ENCODE peak calls at places on chromosome 17, in four cellular contexts. Y is fibroblast of lung, I is H1, V is tibial artery. X is an unnamed sample.

GRCh38 chr17:75457047-75457654 is 716 bp downstream of the TMEM94 start:
- DNase-seq in Y (peak), I (peak), V (no peak), X (peak)

GRCh38 chr17:72351884-72352346 is 231.1 kb downstream of the SOX9 start:
- DNase-seq in I (peak), Y (no peak), V (no peak), X (no peak)

GRCh38 chr17:28057731-28058246 is 15.3 kb downstream of the NLK start:
- DNase-seq in V (no peak), Y (peak), I (no peak), X (no peak)

GRCh38 chr17:33871720-33872535 is 383.2 kb upstream of the CCL2 start:
- DNase-seq in Y (peak), I (no peak), V (no peak), X (no peak)

GRCh38 chr17:82963104-82963950 is 116.1 kb upstream of the METRNL start:
- DNase-seq in Y (peak), V (peak), I (peak), X (peak)

GRCh38 chr17:58250344-58251011 is 12.1 kb downstream of the LPO start:
- DNase-seq in Y (no peak), V (no peak), I (peak), X (no peak)

GRCh38 chr17:80145076-80146075 is 1.6 kb downstream of the EIF4A3 start:
- DNase-seq in V (no peak), Y (no peak), I (no peak), X (no peak)

GRCh38 chr17:75853410-75853809 is 1.7 kb downstream of the WBP2 start:
- DNase-seq in I (no peak), V (no peak), Y (peak), X (no peak)

GRCh38 chr17:352421-353212 is at the start of gene RPH3AL:
- DNase-seq in Y (peak), I (no peak), V (no peak), X (peak)

GRCh38 chr17:75629157-75629556 is 4.1 kb upstream of the SMIM5 start:
- DNase-seq in V (no peak), Y (no peak), I (no peak), X (no peak)

GRCh38 chr17:50868594-50868993 is 2.4 kb upstream of the TOB1 start:
- DNase-seq in Y (no peak), I (no peak), V (no peak), X (no peak)

GRCh38 chr17:38589462-38590114 is 16.2 kb downstream of the SRCIN1 start:
- DNase-seq in I (no peak), V (no peak), Y (no peak), X (no peak)

GRCh38 chr17:47316316-47316715 is 7.4 kb upstream of the EFCAB13 start:
- DNase-seq in Y (peak), V (no peak), I (no peak), X (no peak)

GRCh38 chr17:50219345-50219744 is 17.9 kb upstream of the COL1A1 start:
- DNase-seq in Y (peak), V (no peak), I (no peak), X (no peak)

GRCh38 chr17:14296511-14296910 is 4.4 kb upstream of the HS3ST3B1 start:
- DNase-seq in I (no peak), V (no peak), Y (no peak), X (no peak)

GRCh38 chr17:1423456-1424135 is 23.6 kb upstream of the YWHAE start:
- DNase-seq in V (no peak), I (no peak), Y (peak), X (no peak)

GRCh38 chr17:47980516-47980915 is 9.6 kb downstream of the CDK5RAP3 start:
- DNase-seq in I (no peak), V (no peak), Y (no peak), X (no peak)

GRCh38 chr17:44601574-44602372 is 44.5 kb downstream of the FZD2 start:
- DNase-seq in V (no peak), I (no peak), Y (peak), X (no peak)

GRCh38 chr17:77833769-77834168 is 124.7 kb upstream of the TNRC6C start:
- DNase-seq in I (no peak), V (peak), Y (no peak), X (peak)

GRCh38 chr17:1082579-1082978 is 85.7 kb downstream of the TIMM22 start:
- DNase-seq in V (no peak), Y (peak), I (no peak), X (no peak)

GRCh38 chr17:75854881-75855309 is 240 bp downstream of the WBP2 start:
- DNase-seq in Y (no peak), V (no peak), I (no peak), X (no peak)

GRCh38 chr17:82437325-82437668 is 13.3 kb downstream of the CYBC1 start:
- DNase-seq in V (no peak), Y (no peak), I (no peak), X (no peak)

GRCh38 chr17:20066253-20066652 is 57.1 kb downstream of the SPECC1 start:
- DNase-seq in V (peak), I (no peak), Y (peak), X (peak)

GRCh38 chr17:82414548-82415281 is 3.4 kb upstream of the HEXD start:
- DNase-seq in V (peak), I (peak), Y (peak), X (peak)

GRCh38 chr17:50361561-50362480 is 11.2 kb downstream of the MRPL27 start:
- DNase-seq in V (no peak), I (peak), Y (peak), X (peak)

GRCh38 chr17:15893333-15894024 is 51.5 kb upstream of the ADORA2B start:
- DNase-seq in V (no peak), Y (peak), I (no peak), X (no peak)

GRCh38 chr17:48611213-48611612 is 396 bp upstream of the HOXB7 start:
- DNase-seq in V (no peak), Y (no peak), I (no peak), X (peak)

GRCh38 chr17:42266918-42267766 is 9.0 kb downstream of the STAT5B start:
- DNase-seq in V (no peak), Y (peak), I (no peak), X (no peak)

GRCh38 chr17:79797492-79798295 is 817 bp upstream of the CBX8 start:
- DNase-seq in Y (no peak), I (peak), V (no peak), X (peak)

GRCh38 chr17:699350-699749 is 15.3 kb downstream of the VPS53 start:
- DNase-seq in I (no peak), V (no peak), Y (no peak), X (no peak)

GRCh38 chr17:39744075-39744835 is 6.5 kb downstream of the GRB7 start:
- DNase-seq in Y (no peak), V (no peak), I (no peak), X (peak)

GRCh38 chr17:39740357-39741111 is 2.8 kb downstream of the GRB7 start:
- DNase-seq in Y (peak), I (peak), V (no peak), X (no peak)

GRCh38 chr17:39742126-39742855 is 4.6 kb downstream of the GRB7 start:
- DNase-seq in I (no peak), V (no peak), Y (no peak), X (peak)

GRCh38 chr17:39744836-39745215 is 7.1 kb downstream of the GRB7 start:
- DNase-seq in I (no peak), Y (no peak), V (no peak), X (peak)

DNA sequence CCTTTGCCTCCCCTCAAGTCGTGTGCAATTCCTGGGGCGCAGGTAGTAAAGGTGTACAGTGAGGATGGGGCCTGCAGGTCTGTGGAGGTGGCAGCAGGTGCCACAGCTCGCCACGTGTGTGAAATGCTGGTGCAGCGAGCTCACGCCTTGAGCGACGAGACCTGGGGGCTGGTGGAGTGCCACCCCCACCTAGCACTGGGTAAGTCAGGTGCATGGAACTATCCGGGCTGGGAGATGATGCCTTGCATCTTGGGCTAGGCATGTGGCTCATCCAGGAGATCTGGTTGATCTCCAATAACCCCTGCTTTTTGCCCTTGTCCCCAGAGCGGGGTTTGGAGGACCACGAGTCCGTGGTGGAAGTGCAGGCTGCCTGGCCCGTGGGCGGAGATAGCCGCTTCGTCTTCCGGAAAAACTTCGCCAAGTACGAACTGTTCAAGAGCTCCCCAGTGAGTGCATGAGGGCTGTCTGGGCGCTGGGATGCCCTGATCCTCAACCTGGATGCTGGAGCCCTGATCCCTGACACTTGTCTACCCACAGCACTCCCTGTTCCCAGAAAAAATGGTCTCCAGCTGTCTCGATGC is 5.2 kb downstream of the GRB7 start:
- DNase-seq in V (no peak), Y (no peak), I (no peak), X (peak)
- H3K4me3 ChIP-seq in V (no peak), Y (no peak), I (no peak), X (no peak)

GRCh38 chr17:29563816-29564215 is 3.0 kb downstream of the ABHD15 start:
- DNase-seq in I (peak), V (no peak), Y (no peak), X (no peak)
- H3K27ac ChIP-seq in I (no peak), V (no peak), Y (no peak), X (no peak)

DNA sequence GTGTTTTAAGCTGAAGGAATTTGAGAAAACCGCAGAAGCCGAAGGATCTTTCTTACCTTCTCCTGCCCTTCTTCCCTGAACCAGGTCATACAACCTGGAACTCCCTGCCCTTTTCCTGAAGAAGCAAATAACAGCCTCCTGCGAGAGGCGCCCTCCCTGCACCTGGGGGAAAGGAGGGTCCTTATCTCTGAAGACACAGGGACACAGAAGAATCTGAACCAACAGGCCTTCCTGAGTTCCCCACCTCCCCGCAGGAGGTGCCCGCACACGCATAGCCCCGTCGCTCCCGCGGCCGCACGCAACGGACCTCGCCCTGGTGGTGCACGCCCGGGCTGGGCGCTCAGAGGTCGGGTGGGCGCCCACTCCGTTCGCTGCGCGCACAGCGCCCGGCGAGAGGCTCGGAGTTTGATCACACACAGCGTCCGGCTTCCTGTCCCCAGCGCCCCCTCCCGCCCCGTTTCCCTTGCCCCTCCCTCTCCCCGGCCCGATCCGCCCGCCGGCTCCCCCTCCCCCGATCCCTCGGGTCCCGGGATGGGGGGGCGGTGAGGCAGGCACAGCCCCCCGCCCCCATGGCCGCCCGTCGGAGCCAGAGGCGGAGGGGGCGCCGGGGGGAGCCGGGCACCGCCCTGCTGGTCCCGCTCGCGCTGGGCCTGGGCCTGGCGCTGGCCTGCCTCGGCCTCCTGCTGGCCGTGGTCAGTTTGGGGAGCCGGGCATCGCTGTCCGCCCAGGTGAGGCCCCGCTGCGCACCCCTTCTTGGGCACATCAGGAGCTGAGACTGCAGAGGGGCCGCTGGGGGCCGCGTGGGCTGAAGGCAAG is at the start of gene TNFSF12:
- DNase-seq in Y (peak), I (peak), V (peak), X (peak)
- TF ChIP-seq CTCF in Y (peak), I (no peak), V (peak), X (peak)

DNA sequence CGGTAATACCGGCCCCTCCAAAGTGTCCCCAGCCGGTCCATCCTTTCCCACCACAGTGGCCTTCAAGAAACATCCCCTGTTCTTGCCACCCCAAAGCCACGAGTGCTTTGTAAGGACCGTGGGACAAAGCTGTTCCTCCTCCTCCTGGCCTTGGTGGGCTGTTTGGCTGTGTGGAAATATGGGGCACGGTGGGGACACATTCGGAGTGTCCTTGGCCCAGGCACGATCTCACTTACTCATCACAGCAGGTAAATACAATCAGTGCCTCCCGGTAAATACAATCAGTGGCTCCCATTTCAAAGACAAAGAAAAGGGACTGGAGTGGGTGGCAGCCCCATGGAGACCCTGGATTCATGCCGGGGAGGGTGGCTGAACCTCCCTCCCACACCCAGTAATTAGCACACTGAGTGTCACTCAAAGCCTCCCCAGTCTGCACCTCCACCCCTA is 10.4 kb downstream of the SCN4A start:
- DNase-seq in I (no peak), V (no peak), Y (no peak), X (no peak)
- H3K4me3 ChIP-seq in I (peak), V (no peak), Y (no peak), X (no peak)

GRCh38 chr17:65542067-65542466 is 19.4 kb downstream of the AXIN2 start:
- DNase-seq in I (no peak), Y (no peak), V (no peak), X (no peak)

GRCh38 chr17:65546579-65546978 is 14.9 kb downstream of the AXIN2 start:
- DNase-seq in I (no peak), V (no peak), Y (no peak), X (no peak)

GRCh38 chr17:65545708-65546523 is 15.5 kb downstream of the AXIN2 start:
- DNase-seq in V (no peak), Y (no peak), I (no peak), X (no peak)

GRCh38 chr17:65542595-65542994 is 18.9 kb downstream of the AXIN2 start:
- DNase-seq in Y (no peak), I (no peak), V (no peak), X (no peak)

DNA sequence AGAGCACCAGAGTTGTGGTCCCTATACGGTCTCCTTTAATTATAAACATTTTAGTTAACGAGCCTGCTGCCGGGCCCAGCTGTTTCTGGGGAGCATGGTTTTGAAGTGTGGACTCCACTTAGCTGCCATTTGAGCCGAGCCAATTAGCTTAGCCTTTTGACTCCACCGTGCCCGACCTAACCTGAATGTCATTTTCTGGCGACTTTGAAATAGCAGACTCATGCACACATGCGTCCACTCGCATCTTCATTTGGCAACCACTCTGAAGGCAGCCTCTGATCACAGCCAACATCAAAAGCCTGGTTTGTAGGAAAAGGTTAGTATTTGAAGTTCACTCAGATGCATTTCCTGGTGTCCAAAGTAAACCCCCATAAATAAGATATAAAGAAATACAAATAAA is 16.8 kb downstream of the AXIN2 start:
- DNase-seq in V (no peak), I (no peak), Y (no peak), X (no peak)
- H3K27ac ChIP-seq in V (no peak), I (no peak), Y (no peak), X (peak)

X was measured in psoas muscle.